ENCODE peak calls at places on chromosomes 3 and 15, in eight cellular contexts. One of them, this sample, is unnamed.

GRCh38 chr3:8984081-8984480 is 20.8 kb upstream of the RAD18 start:
- DNase-seq in colonic mucosa: no peak
- DNase-seq in fibroblast of lung: no peak
- DNase-seq in GM23248: no peak
- DNase-seq in DND-41: no peak
- DNase-seq in endothelial cell of umbilical vein: no peak
- DNase-seq in endodermal cell: no peak
- DNase-seq in H9: no peak
- DNase-seq in this sample: no peak

GRCh38 chr3:33218446-33219174 is at the start of gene SUSD5:
- DNase-seq in colonic mucosa: no peak
- DNase-seq in fibroblast of lung: peak; percentile 72
- DNase-seq in GM23248: peak; percentile 53
- DNase-seq in DND-41: no peak
- DNase-seq in endothelial cell of umbilical vein: peak; percentile 56
- DNase-seq in endodermal cell: peak; percentile 88
- DNase-seq in H9: peak; percentile 63
- DNase-seq in this sample: no peak

GRCh38 chr15:45306105-45306504 is 54.1 kb downstream of the SLC28A2 start:
- DNase-seq in colonic mucosa: no peak
- DNase-seq in fibroblast of lung: no peak
- DNase-seq in GM23248: no peak
- DNase-seq in DND-41: no peak
- DNase-seq in endothelial cell of umbilical vein: no peak
- DNase-seq in endodermal cell: no peak
- DNase-seq in H9: no peak
- DNase-seq in this sample: no peak

GRCh38 chr3:47225310-47225906 is 57.2 kb downstream of the KIF9 start:
- DNase-seq in colonic mucosa: no peak
- DNase-seq in fibroblast of lung: no peak
- DNase-seq in GM23248: peak; percentile 45
- DNase-seq in DND-41: no peak
- DNase-seq in endothelial cell of umbilical vein: no peak
- DNase-seq in endodermal cell: no peak
- DNase-seq in H9: no peak
- DNase-seq in this sample: no peak

GRCh38 chr3:128473180-128473519 is 6.5 kb upstream of the DNAJB8 start:
- DNase-seq in colonic mucosa: no peak
- DNase-seq in fibroblast of lung: no peak
- DNase-seq in GM23248: no peak
- DNase-seq in DND-41: no peak
- DNase-seq in endothelial cell of umbilical vein: no peak
- DNase-seq in endodermal cell: peak; percentile 63
- DNase-seq in H9: no peak
- DNase-seq in this sample: no peak

GRCh38 chr3:142628806-142629205 is 32.6 kb downstream of the PLS1 start:
- DNase-seq in colonic mucosa: no peak
- DNase-seq in fibroblast of lung: no peak
- DNase-seq in GM23248: no peak
- DNase-seq in DND-41: no peak
- DNase-seq in endothelial cell of umbilical vein: no peak
- DNase-seq in endodermal cell: no peak
- DNase-seq in H9: no peak
- DNase-seq in this sample: no peak

GRCh38 chr15:65945616-65946015 is 76.3 kb downstream of the RAB11A start:
- DNase-seq in colonic mucosa: no peak
- DNase-seq in fibroblast of lung: no peak
- DNase-seq in GM23248: no peak
- DNase-seq in DND-41: no peak
- DNase-seq in endothelial cell of umbilical vein: no peak
- DNase-seq in endodermal cell: peak; percentile 76
- DNase-seq in H9: peak; percentile 51
- DNase-seq in this sample: no peak

GRCh38 chr3:133895208-133896001 is at the start of gene RAB6B:
- DNase-seq in colonic mucosa: no peak
- DNase-seq in fibroblast of lung: peak; percentile 51
- DNase-seq in GM23248: peak; percentile 81
- DNase-seq in DND-41: no peak
- DNase-seq in endothelial cell of umbilical vein: peak; percentile 46
- DNase-seq in endodermal cell: peak; percentile 83
- DNase-seq in H9: peak; percentile 64
- DNase-seq in this sample: peak; percentile 20

GRCh38 chr15:64455951-64456350 is 4.4 kb upstream of the ZNF609 start:
- DNase-seq in colonic mucosa: peak; percentile 29
- DNase-seq in fibroblast of lung: no peak
- DNase-seq in GM23248: no peak
- DNase-seq in DND-41: no peak
- DNase-seq in endothelial cell of umbilical vein: peak; percentile 52
- DNase-seq in endodermal cell: no peak
- DNase-seq in H9: no peak
- DNase-seq in this sample: no peak

GRCh38 chr3:64342940-64343691 is 117.8 kb upstream of the PRICKLE2 start:
- DNase-seq in colonic mucosa: no peak
- DNase-seq in fibroblast of lung: peak; percentile 93
- DNase-seq in GM23248: peak; percentile 83
- DNase-seq in DND-41: no peak
- DNase-seq in endothelial cell of umbilical vein: peak; percentile 34
- DNase-seq in endodermal cell: peak; percentile 74
- DNase-seq in H9: no peak
- DNase-seq in this sample: no peak

GRCh38 chr3:63644212-63644777 is 8.2 kb upstream of the SNTN start:
- DNase-seq in colonic mucosa: no peak
- DNase-seq in fibroblast of lung: no peak
- DNase-seq in GM23248: no peak
- DNase-seq in DND-41: no peak
- DNase-seq in endothelial cell of umbilical vein: no peak
- DNase-seq in endodermal cell: peak; percentile 53
- DNase-seq in H9: peak; percentile 56
- DNase-seq in this sample: no peak

GRCh38 chr15:40481671-40482070 is 10.9 kb downstream of the CHST14 start:
- DNase-seq in colonic mucosa: no peak
- DNase-seq in fibroblast of lung: peak; percentile 1
- DNase-seq in GM23248: peak; percentile 8
- DNase-seq in DND-41: no peak
- DNase-seq in endothelial cell of umbilical vein: no peak
- DNase-seq in endodermal cell: no peak
- DNase-seq in H9: no peak
- DNase-seq in this sample: no peak

GRCh38 chr15:76875911-76876310 is 29.2 kb downstream of the SCAPER start:
- DNase-seq in colonic mucosa: no peak
- DNase-seq in fibroblast of lung: no peak
- DNase-seq in GM23248: no peak
- DNase-seq in DND-41: no peak
- DNase-seq in endothelial cell of umbilical vein: no peak
- DNase-seq in endodermal cell: no peak
- DNase-seq in H9: no peak
- DNase-seq in this sample: no peak

GRCh38 chr3:108485146-108485545 is 25.2 kb downstream of the MYH15 start:
- DNase-seq in colonic mucosa: no peak
- DNase-seq in fibroblast of lung: no peak
- DNase-seq in GM23248: no peak
- DNase-seq in DND-41: no peak
- DNase-seq in endothelial cell of umbilical vein: no peak
- DNase-seq in endodermal cell: peak; percentile 87
- DNase-seq in H9: peak; percentile 83
- DNase-seq in this sample: no peak

GRCh38 chr15:79299836-79300235 is 11.1 kb upstream of the TMED3 start:
- DNase-seq in colonic mucosa: no peak
- DNase-seq in fibroblast of lung: no peak
- DNase-seq in GM23248: no peak
- DNase-seq in DND-41: no peak
- DNase-seq in endothelial cell of umbilical vein: no peak
- DNase-seq in endodermal cell: no peak
- DNase-seq in H9: no peak
- DNase-seq in this sample: no peak

GRCh38 chr15:92393287-92393993 is at the start of gene ST8SIA2:
- DNase-seq in colonic mucosa: peak; percentile 27
- DNase-seq in fibroblast of lung: peak; percentile 57
- DNase-seq in GM23248: peak; percentile 39
- DNase-seq in DND-41: no peak
- DNase-seq in endothelial cell of umbilical vein: peak; percentile 3
- DNase-seq in endodermal cell: peak; percentile 92
- DNase-seq in H9: peak; percentile 76
- DNase-seq in this sample: peak; percentile 88

GRCh38 chr15:38996111-38996541 is 431.5 kb upstream of the RASGRP1 start:
- DNase-seq in colonic mucosa: no peak
- DNase-seq in fibroblast of lung: peak; percentile 98
- DNase-seq in GM23248: peak; percentile 90
- DNase-seq in DND-41: no peak
- DNase-seq in endothelial cell of umbilical vein: peak; percentile 96
- DNase-seq in endodermal cell: no peak
- DNase-seq in H9: no peak
- DNase-seq in this sample: no peak

GRCh38 chr3:12853803-12854202 is 12.4 kb upstream of the RPL32 start:
- DNase-seq in colonic mucosa: no peak
- DNase-seq in fibroblast of lung: no peak
- DNase-seq in GM23248: no peak
- DNase-seq in DND-41: no peak
- DNase-seq in endothelial cell of umbilical vein: no peak
- DNase-seq in endodermal cell: no peak
- DNase-seq in H9: no peak
- DNase-seq in this sample: no peak
- H3K27ac ChIP-seq in colonic mucosa: no peak overlapping the region
- H3K27ac ChIP-seq in fibroblast of lung: no peak overlapping the region
- H3K27ac ChIP-seq in GM23248: no peak overlapping the region
- H3K27ac ChIP-seq in DND-41: no peak overlapping the region
- H3K27ac ChIP-seq in endothelial cell of umbilical vein: no peak overlapping the region
- H3K27ac ChIP-seq in endodermal cell: no peak overlapping the region
- H3K27ac ChIP-seq in H9: no peak overlapping the region
- H3K27ac ChIP-seq in this sample: no peak overlapping the region

GRCh38 chr3:50166309-50167019 is 11.3 kb downstream of the SEMA3F start:
- DNase-seq in colonic mucosa: no peak
- DNase-seq in fibroblast of lung: peak; percentile 79
- DNase-seq in GM23248: no peak
- DNase-seq in DND-41: no peak
- DNase-seq in endothelial cell of umbilical vein: no peak
- DNase-seq in endodermal cell: peak; percentile 59
- DNase-seq in H9: no peak
- DNase-seq in this sample: no peak

GRCh38 chr3:50167069-50167781 is 12.1 kb downstream of the SEMA3F start:
- DNase-seq in colonic mucosa: peak; percentile 76
- DNase-seq in fibroblast of lung: peak; percentile 46
- DNase-seq in GM23248: no peak
- DNase-seq in DND-41: no peak
- DNase-seq in endothelial cell of umbilical vein: peak; percentile 59
- DNase-seq in endodermal cell: no peak
- DNase-seq in H9: no peak
- DNase-seq in this sample: no peak

GRCh38 chr3:50164984-50165383 is 9.9 kb downstream of the SEMA3F start:
- DNase-seq in colonic mucosa: no peak
- DNase-seq in fibroblast of lung: no peak
- DNase-seq in GM23248: no peak
- DNase-seq in DND-41: no peak
- DNase-seq in endothelial cell of umbilical vein: no peak
- DNase-seq in endodermal cell: no peak
- DNase-seq in H9: no peak
- DNase-seq in this sample: no peak

GRCh38 chr3:50164481-50164880 is 9.4 kb downstream of the SEMA3F start:
- DNase-seq in colonic mucosa: no peak
- DNase-seq in fibroblast of lung: no peak
- DNase-seq in GM23248: peak; percentile 13
- DNase-seq in DND-41: no peak
- DNase-seq in endothelial cell of umbilical vein: no peak
- DNase-seq in endodermal cell: no peak
- DNase-seq in H9: no peak
- DNase-seq in this sample: no peak

DNA sequence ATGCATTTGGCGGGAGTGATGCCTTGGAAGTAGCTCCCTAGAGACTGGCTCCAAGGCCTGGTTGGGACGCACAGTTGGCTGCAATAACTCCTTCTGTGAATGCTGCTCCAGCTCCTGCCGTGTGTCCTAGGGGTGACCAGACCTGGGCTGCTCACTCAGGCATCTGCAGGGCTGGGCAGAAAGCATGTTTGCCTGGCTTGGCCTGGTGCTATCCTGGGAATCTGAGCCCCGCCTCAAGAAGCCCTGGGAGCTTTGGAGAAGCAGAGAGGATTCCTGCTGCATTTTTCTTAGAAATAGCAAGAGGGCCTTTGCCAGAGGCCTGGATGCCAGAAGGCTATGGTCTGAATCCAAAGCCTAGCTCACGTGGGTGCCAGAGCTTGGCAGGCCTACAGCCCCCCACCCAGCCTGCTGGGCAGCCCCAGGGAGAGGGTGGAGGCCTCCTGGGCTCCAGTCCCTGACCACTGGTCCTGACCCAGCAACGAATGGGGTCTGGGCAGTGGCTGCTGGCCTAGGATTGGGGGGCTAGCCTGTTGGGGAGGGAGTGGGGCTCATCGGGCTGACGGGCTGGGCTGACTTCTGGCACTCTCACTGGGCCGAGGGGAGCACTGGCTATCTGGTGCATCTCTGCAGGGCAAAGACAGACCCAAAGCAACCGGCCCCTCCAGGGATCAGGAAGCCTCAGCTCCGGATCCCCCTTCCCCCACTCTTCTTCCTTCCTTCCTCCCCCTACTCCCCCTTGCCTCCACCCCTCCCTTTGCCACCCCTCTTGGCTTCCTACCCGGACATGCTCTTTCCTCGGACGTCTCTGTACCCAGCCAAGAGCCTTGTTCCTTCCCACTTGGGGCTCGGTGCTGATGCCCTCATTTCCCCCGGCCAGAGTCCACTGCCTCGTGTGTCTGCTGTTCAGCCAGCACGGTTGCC is 10.5 kb downstream of the SEMA3F start:
- DNase-seq in colonic mucosa: no peak
- DNase-seq in fibroblast of lung: peak; percentile 83
- DNase-seq in GM23248: peak; percentile 69
- DNase-seq in DND-41: no peak
- DNase-seq in endothelial cell of umbilical vein: peak; percentile 60
- DNase-seq in endodermal cell: peak; percentile 69
- DNase-seq in H9: no peak
- DNase-seq in this sample: no peak
- H3K9ac ChIP-seq in colonic mucosa: peak overlapping the region; percentile 51
- H3K9ac ChIP-seq in fibroblast of lung: no peak overlapping the region
- H3K9ac ChIP-seq in GM23248: no peak overlapping the region
- H3K9ac ChIP-seq in DND-41: no peak overlapping the region
- H3K9ac ChIP-seq in endothelial cell of umbilical vein: peak overlapping the region; percentile 67
- H3K9ac ChIP-seq in endodermal cell: no peak overlapping the region
- H3K9ac ChIP-seq in H9: no peak overlapping the region
- H3K9ac ChIP-seq in this sample: no peak overlapping the region

GRCh38 chr3:98172621-98173020 is 6.1 kb downstream of the OR5H15 start:
- DNase-seq in colonic mucosa: no peak
- DNase-seq in fibroblast of lung: no peak
- DNase-seq in GM23248: no peak
- DNase-seq in DND-41: no peak
- DNase-seq in endothelial cell of umbilical vein: no peak
- DNase-seq in endodermal cell: no peak
- DNase-seq in H9: no peak
- DNase-seq in this sample: no peak
- H3K27ac ChIP-seq in colonic mucosa: no peak overlapping the region
- H3K27ac ChIP-seq in fibroblast of lung: no peak overlapping the region
- H3K27ac ChIP-seq in GM23248: no peak overlapping the region
- H3K27ac ChIP-seq in DND-41: no peak overlapping the region
- H3K27ac ChIP-seq in endothelial cell of umbilical vein: no peak overlapping the region
- H3K27ac ChIP-seq in endodermal cell: no peak overlapping the region
- H3K27ac ChIP-seq in H9: no peak overlapping the region
- H3K27ac ChIP-seq in this sample: no peak overlapping the region

DNA sequence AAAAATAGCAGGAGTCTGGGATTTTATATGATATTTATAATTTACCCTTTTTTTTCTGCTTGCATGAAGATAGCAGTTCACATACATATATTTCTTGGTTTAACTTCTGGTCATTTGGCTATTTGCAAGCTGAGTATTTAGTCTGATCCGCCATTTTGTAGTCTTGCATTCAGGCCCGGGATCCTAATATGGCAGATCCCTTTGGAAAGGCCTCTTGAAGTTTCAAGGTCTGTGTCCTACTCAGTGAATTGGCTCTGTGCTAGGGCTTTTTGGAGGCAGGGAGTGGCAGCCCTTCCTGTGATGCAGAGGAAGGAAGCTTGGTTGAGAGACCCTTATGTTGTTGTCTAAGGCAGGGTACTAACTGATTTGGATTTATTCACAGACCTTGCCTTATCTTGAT is 2.9 kb downstream of the SNRPN start:
- DNase-seq in colonic mucosa: no peak
- DNase-seq in fibroblast of lung: no peak
- DNase-seq in GM23248: no peak
- DNase-seq in DND-41: no peak
- DNase-seq in endothelial cell of umbilical vein: no peak
- DNase-seq in endodermal cell: no peak
- DNase-seq in H9: no peak
- DNase-seq in this sample: no peak
- H3K9ac ChIP-seq in colonic mucosa: no peak overlapping the region
- H3K9ac ChIP-seq in fibroblast of lung: no peak overlapping the region
- H3K9ac ChIP-seq in GM23248: no peak overlapping the region
- H3K9ac ChIP-seq in DND-41: no peak overlapping the region
- H3K9ac ChIP-seq in endothelial cell of umbilical vein: no peak overlapping the region
- H3K9ac ChIP-seq in endodermal cell: peak overlapping the region; percentile 92
- H3K9ac ChIP-seq in H9: peak overlapping the region; percentile 71
- H3K9ac ChIP-seq in this sample: no peak overlapping the region

This sample was measured in MM.1S.